ENCODE peak calls at places on chromosomes 12 and 14, in four cellular contexts. F is GM12865, V is Peyer's patch, Y is left lung. M is an unnamed sample.

GRCh38 chr12:131104464-131105350 is 151.0 kb downstream of the ADGRD1 start:
- DNase-seq in Y (peak), V (peak), F (peak), M (peak)

GRCh38 chr12:74849801-74850200 is 312.2 kb downstream of the ATXN7L3B start:
- DNase-seq in F (no peak), Y (no peak), V (no peak), M (no peak)

GRCh38 chr14:63174760-63175191 is 29.5 kb upstream of the RHOJ start:
- DNase-seq in V (no peak), Y (no peak), F (peak), M (peak)

GRCh38 chr12:131066886-131067490 is 113.3 kb downstream of the ADGRD1 start:
- DNase-seq in V (no peak), F (no peak), Y (peak), M (no peak)

GRCh38 chr12:9404031-9404430 is 195.8 kb upstream of the PZP start:
- DNase-seq in Y (no peak), V (no peak), F (no peak), M (no peak)

GRCh38 chr12:3311491-3312103 is 179.4 kb upstream of the PRMT8 start:
- DNase-seq in F (no peak), Y (peak), V (no peak), M (no peak)

GRCh38 chr14:40100544-40101196 is 668.4 kb upstream of the FBXO33 start:
- DNase-seq in F (no peak), Y (no peak), V (no peak), M (no peak)

GRCh38 chr12:120012067-120012621 is 23.1 kb downstream of the BICDL1 start:
- DNase-seq in F (peak), V (peak), Y (no peak), M (peak)

GRCh38 chr14:89214221-89214965 is 202.6 kb downstream of the FOXN3 start:
- DNase-seq in Y (peak), F (no peak), V (peak), M (no peak)

GRCh38 chr12:92505373-92506340 is 197.1 kb upstream of the PLEKHG7 start:
- DNase-seq in F (peak), V (peak), Y (no peak), M (peak)

GRCh38 chr14:91835197-91835919 is 32.0 kb downstream of the TC2N start:
- DNase-seq in F (peak), V (peak), Y (no peak), M (no peak)

GRCh38 chr14:53912121-53912520 is 44.5 kb downstream of the BMP4 start:
- DNase-seq in Y (no peak), V (no peak), F (no peak), M (no peak)

GRCh38 chr12:6370994-6371754 is 4.2 kb downstream of the SCNN1A start:
- DNase-seq in Y (no peak), V (peak), F (no peak), M (peak)

GRCh38 chr12:28308891-28309290 is 118.6 kb downstream of the CCDC91 start:
- DNase-seq in V (no peak), Y (no peak), F (no peak), M (peak)

GRCh38 chr14:91883770-91884169 is 16.4 kb upstream of the TC2N start:
- DNase-seq in Y (no peak), F (no peak), V (no peak), M (no peak)

GRCh38 chr12:31035226-31035625 is 38.4 kb upstream of the DDX11 start:
- DNase-seq in V (no peak), Y (no peak), F (no peak), M (no peak)

GRCh38 chr12:107356266-107356936 is 263.1 kb upstream of the CRY1 start:
- DNase-seq in Y (no peak), F (no peak), V (no peak), M (peak)

GRCh38 chr14:38931969-38932652 is 170.9 kb downstream of the SEC23A start:
- DNase-seq in V (no peak), Y (no peak), F (no peak), M (no peak)

GRCh38 chr14:103118019-103118662 is 5.1 kb upstream of the TNFAIP2 start:
- DNase-seq in F (no peak), Y (peak), V (peak), M (no peak)

GRCh38 chr14:43754838-43755237 is 752.2 kb downstream of the FSCB start:
- DNase-seq in Y (no peak), V (no peak), F (no peak), M (no peak)

GRCh38 chr12:44875954-44876553 is at the start of gene NELL2:
- DNase-seq in F (peak), V (peak), Y (peak), M (no peak)

GRCh38 chr12:19764408-19764807 is 325.1 kb downstream of the AEBP2 start:
- DNase-seq in V (no peak), Y (no peak), F (no peak), M (no peak)

GRCh38 chr14:52338282-52338681 is 24.2 kb downstream of the PTGER2 start:
- DNase-seq in F (no peak), Y (no peak), V (no peak), M (peak)

GRCh38 chr12:124404162-124404561 is 109.3 kb downstream of the RFLNA start:
- DNase-seq in F (no peak), Y (no peak), V (no peak), M (no peak)

GRCh38 chr12:106247731-106248176 is at the start of gene CKAP4:
- DNase-seq in F (peak), V (peak), Y (peak), M (peak)

GRCh38 chr12:11981174-11981733 is 89.5 kb upstream of the BCL2L14 start:
- DNase-seq in Y (no peak), V (no peak), F (peak), M (no peak)

GRCh38 chr14:94373708-94374107 is 14.7 kb downstream of the SERPINA1 start:
- DNase-seq in F (no peak), Y (no peak), V (no peak), M (peak)

GRCh38 chr14:75279153-75279738 is 618 bp downstream of the FOS start:
- DNase-seq in F (peak), Y (peak), V (peak), M (peak)

GRCh38 chr14:93239869-93240677 is 33.0 kb downstream of the UBR7 start:
- DNase-seq in V (no peak), F (no peak), Y (no peak), M (peak)

GRCh38 chr12:115375188-115375991 is 691.4 kb upstream of the TBX3 start:
- DNase-seq in V (peak), F (peak), Y (no peak), M (peak)

DNA sequence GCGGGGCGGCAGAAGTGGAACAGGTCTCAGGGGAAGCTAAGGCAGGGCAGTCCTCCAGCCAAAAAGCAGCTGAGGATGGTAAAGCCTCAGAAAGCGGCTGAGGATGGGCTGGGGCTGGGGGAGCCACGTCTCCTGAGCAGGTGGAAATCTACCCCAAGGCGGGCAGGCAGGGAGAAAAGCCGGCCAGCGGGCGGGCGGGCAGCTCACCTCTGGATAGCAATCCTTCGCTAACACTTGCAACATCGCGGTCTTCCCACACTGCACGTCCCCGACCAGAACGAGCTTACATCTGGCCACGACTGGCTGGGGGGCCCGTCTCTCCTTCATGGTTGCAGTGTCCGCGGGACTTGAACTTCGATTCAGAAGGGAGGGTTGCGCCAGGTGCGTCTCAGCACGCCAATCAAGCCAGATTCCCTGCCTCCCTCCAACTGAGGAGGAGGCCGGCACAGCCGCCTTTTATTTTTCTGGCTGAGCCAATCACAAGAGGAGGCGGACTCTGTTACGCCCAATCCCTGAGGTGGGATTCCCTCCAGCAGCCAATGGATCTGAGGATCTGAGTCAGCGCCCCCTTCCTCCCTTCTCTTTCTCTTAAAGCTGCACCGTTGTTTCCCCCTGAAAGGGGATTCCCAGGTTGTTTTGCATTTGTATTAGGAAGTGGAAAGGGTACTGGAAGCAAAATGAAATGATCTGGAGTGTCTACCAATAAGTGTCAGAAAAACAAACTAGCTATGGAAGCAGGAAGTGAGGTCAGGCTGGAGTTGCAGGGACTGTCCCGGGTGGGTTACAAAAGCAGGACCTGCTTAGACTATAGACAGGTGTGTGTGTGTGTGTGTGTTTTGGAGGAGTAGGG is at the start of gene RND1:
- DNase-seq in V (peak), Y (peak), F (peak), M (peak)
- TF ChIP-seq CTCF in V (no peak), Y (no peak), F (no peak), M (no peak)

GRCh38 chr14:56808314-56809201 is 1.7 kb downstream of the OTX2 start:
- DNase-seq in V (no peak), Y (no peak), F (no peak), M (no peak)
- H3K4me3 ChIP-seq in V (peak), Y (no peak), F (no peak), M (no peak)

GRCh38 chr12:129819391-129819790 is 84.4 kb downstream of the TMEM132D start:
- DNase-seq in Y (no peak), V (no peak), F (no peak), M (peak)
- TF ChIP-seq CTCF in Y (no peak), V (no peak), F (no peak), M (no peak)

GRCh38 chr14:55103005-55103640 is 25.9 kb upstream of the LGALS3 start:
- DNase-seq in F (peak), V (peak), Y (peak), M (peak)
- H3K4me3 ChIP-seq in F (peak), V (peak), Y (peak), M (no peak)

DNA sequence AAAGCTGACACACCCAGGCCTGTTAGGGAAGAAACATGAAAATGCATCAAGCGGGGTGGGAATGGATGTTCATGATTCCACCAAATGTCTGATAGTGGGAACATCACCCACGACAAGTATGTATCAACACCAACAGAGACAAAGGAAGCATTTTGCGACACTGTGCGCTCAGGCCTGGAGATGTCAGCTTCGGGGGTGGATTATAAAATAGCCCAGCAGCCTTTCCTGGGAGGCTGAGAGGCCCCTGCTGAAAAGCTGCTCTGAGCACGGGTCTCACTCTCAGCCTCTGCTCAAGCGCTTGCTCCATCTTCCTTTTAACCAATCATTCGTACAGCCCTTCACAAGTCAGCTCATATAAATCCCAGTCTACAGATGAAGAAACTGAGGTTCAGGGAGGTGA is 213.5 kb downstream of the BCL11B start:
- DNase-seq in F (no peak), V (no peak), Y (no peak), M (no peak)
- TF ChIP-seq CTCF in F (no peak), V (no peak), Y (no peak), M (no peak)

M was measured in brain microvascular endothelial cell.